ENCODE peak calls at places on chromosomes 6 and 20, in five cellular contexts. F is mesendoderm; V is effector memory CD4-positive, alpha-beta T cell; U is psoas muscle; O is H54. K is an unnamed sample.

GRCh38 chr6:157649311-157650260 is 173.5 kb upstream of the SNX9 start:
- DNase-seq in F (no peak), V (no peak), U (no peak), O (no peak), K (peak)

GRCh38 chr6:109455502-109456282 is at the start of gene MICAL1:
- DNase-seq in F (peak), V (peak), U (peak), O (peak), K (peak)

GRCh38 chr20:51014797-51015722 is 7.8 kb downstream of the KCNG1 start:
- DNase-seq in F (peak), V (no peak), U (no peak), O (peak), K (no peak)

GRCh38 chr6:149064026-149065017 is 253.2 kb upstream of the TAB2 start:
- DNase-seq in F (no peak), V (no peak), U (no peak), O (no peak), K (no peak)

GRCh38 chr20:33789109-33789857 is 21.9 kb upstream of the CHMP4B start:
- DNase-seq in F (peak), V (no peak), U (peak), O (peak), K (no peak)

GRCh38 chr20:13299401-13299800 is 78.3 kb downstream of the ISM1 start:
- DNase-seq in F (no peak), V (no peak), U (no peak), O (no peak), K (no peak)

GRCh38 chr6:56101141-56101553 is 146.2 kb downstream of the COL21A1 start:
- DNase-seq in F (no peak), V (no peak), U (no peak), O (peak), K (no peak)

GRCh38 chr6:161251345-161251744 is 22.5 kb downstream of the AGPAT4 start:
- DNase-seq in F (no peak), V (no peak), U (no peak), O (no peak), K (no peak)

GRCh38 chr20:32067234-32067821 is 15.3 kb downstream of the HCK start:
- DNase-seq in F (no peak), V (no peak), U (no peak), O (peak), K (no peak)

GRCh38 chr6:143575440-143575839 is 63.9 kb upstream of the FUCA2 start:
- DNase-seq in F (peak), V (peak), U (no peak), O (peak), K (peak)

GRCh38 chr6:26432622-26433021 is 7.7 kb upstream of the BTN3A3 start:
- DNase-seq in F (no peak), V (no peak), U (no peak), O (no peak), K (no peak)

GRCh38 chr6:36703081-36703606 is 5.5 kb downstream of the RAB44 start:
- DNase-seq in F (no peak), V (no peak), U (peak), O (no peak), K (no peak)

GRCh38 chr20:11849976-11850670 is 67.6 kb upstream of the BTBD3 start:
- DNase-seq in F (no peak), V (no peak), U (peak), O (no peak), K (no peak)

GRCh38 chr6:159193923-159194322 is 24.7 kb downstream of the FNDC1 start:
- DNase-seq in F (no peak), V (no peak), U (no peak), O (no peak), K (no peak)

GRCh38 chr20:20199338-20200160 is 147.2 kb downstream of the CFAP61 start:
- DNase-seq in F (peak), V (no peak), U (no peak), O (no peak), K (peak)

GRCh38 chr6:168248148-168248620 is 71.4 kb downstream of the DACT2 start:
- DNase-seq in F (no peak), V (no peak), U (no peak), O (no peak), K (no peak)

GRCh38 chr6:170555305-170555704 is 1.1 kb downstream of the TBP start:
- DNase-seq in F (no peak), V (no peak), U (no peak), O (no peak), K (no peak)

GRCh38 chr6:67393356-67393755 is 1241.7 kb upstream of the ADGRB3 start:
- DNase-seq in F (no peak), V (no peak), U (no peak), O (no peak), K (no peak)

GRCh38 chr20:64168381-64169088 is 4.3 kb downstream of the MYT1 start:
- DNase-seq in F (no peak), V (no peak), U (no peak), O (no peak), K (no peak)

GRCh38 chr20:44835661-44836221 is 25.4 kb upstream of the RIMS4 start:
- DNase-seq in F (no peak), V (no peak), U (no peak), O (no peak), K (no peak)

GRCh38 chr20:47768016-47768953 is 17.0 kb downstream of the SULF2 start:
- DNase-seq in F (no peak), V (no peak), U (no peak), O (no peak), K (no peak)

GRCh38 chr20:45052698-45053440 is 48.1 kb downstream of the KCNS1 start:
- DNase-seq in F (no peak), V (no peak), U (no peak), O (no peak), K (no peak)

GRCh38 chr6:23040899-23041298 is 471.5 kb downstream of the HDGFL1 start:
- DNase-seq in F (no peak), V (no peak), U (no peak), O (no peak), K (no peak)

GRCh38 chr6:124995131-124995530 is 32.9 kb downstream of the RNF217 start:
- DNase-seq in F (no peak), V (no peak), U (no peak), O (no peak), K (no peak)

GRCh38 chr6:568954-569523 is 87.9 kb downstream of the HUS1B start:
- DNase-seq in F (no peak), V (no peak), U (no peak), O (no peak), K (no peak)

GRCh38 chr6:28354688-28355554 is 5.2 kb downstream of the ZKSCAN3 start:
- DNase-seq in F (no peak), V (no peak), U (no peak), O (no peak), K (no peak)

GRCh38 chr6:78746457-78746856 is 120.9 kb upstream of the IRAK1BP1 start:
- DNase-seq in F (no peak), V (no peak), U (no peak), O (no peak), K (no peak)

GRCh38 chr20:38873050-38873581 is 53.1 kb upstream of the FAM83D start:
- DNase-seq in F (no peak), V (peak), U (no peak), O (no peak), K (no peak)

GRCh38 chr6:110446405-110446804 is 30.0 kb downstream of the SLC22A16 start:
- DNase-seq in F (no peak), V (no peak), U (no peak), O (no peak), K (peak)

GRCh38 chr20:31593221-31594001 is 11.7 kb upstream of the ID1 start:
- DNase-seq in F (no peak), V (no peak), U (no peak), O (peak), K (no peak)

GRCh38 chr20:33647603-33648395 is 14.3 kb upstream of the C20orf144 start:
- DNase-seq in F (no peak), V (no peak), U (no peak), O (no peak), K (no peak)

GRCh38 chr6:143426025-143426424 is 24.5 kb downstream of the ADAT2 start:
- DNase-seq in F (no peak), V (no peak), U (no peak), O (no peak), K (no peak)

GRCh38 chr6:24922854-24923253 is 12.9 kb downstream of the RIPOR2 start:
- DNase-seq in F (no peak), V (no peak), U (no peak), O (no peak), K (no peak)

GRCh38 chr6:6788394-6789020 is 200.0 kb downstream of the LY86 start:
- DNase-seq in F (peak), V (no peak), U (no peak), O (no peak), K (peak)

GRCh38 chr6:158219229-158219628 is 51.1 kb downstream of the GTF2H5 start:
- DNase-seq in F (no peak), V (no peak), U (no peak), O (peak), K (no peak)

GRCh38 chr6:149400050-149400449 is at the start of gene SUMO4:
- DNase-seq in F (no peak), V (no peak), U (no peak), O (no peak), K (no peak)

GRCh38 chr20:17505664-17506517 is 25.3 kb downstream of the BFSP1 start:
- DNase-seq in F (peak), V (peak), U (no peak), O (peak), K (no peak)

GRCh38 chr6:43774776-43775583 is 5.0 kb downstream of the VEGFA start:
- DNase-seq in F (peak), V (peak), U (peak), O (peak), K (no peak)

GRCh38 chr6:139891471-139891870 is 517.0 kb upstream of the CITED2 start:
- DNase-seq in F (no peak), V (no peak), U (no peak), O (no peak), K (no peak)